ENCODE peak calls at places on chromosomes 5 and 9, in five cellular contexts. One of them, this sample, is unnamed.

GRCh38 chr5:62340979-62341378 is 35.0 kb downstream of the KIF2A start:
- DNase-seq in foreskin fibroblast: no peak
- DNase-seq in GDM1: no peak
- DNase-seq in immature natural killer cell: no peak
- DNase-seq in mesendoderm: no peak
- DNase-seq in this sample: no peak

GRCh38 chr5:218457-219289 is 553 bp downstream of the SDHA start:
- DNase-seq in mesendoderm: peak
- DNase-seq in foreskin fibroblast: no peak
- DNase-seq in immature natural killer cell: peak
- DNase-seq in GDM1: no peak
- DNase-seq in this sample: peak

GRCh38 chr9:136060671-136061371 is 34.3 kb downstream of the NACC2 start:
- DNase-seq in immature natural killer cell: no peak
- DNase-seq in mesendoderm: no peak
- DNase-seq in GDM1: no peak
- DNase-seq in foreskin fibroblast: no peak
- DNase-seq in this sample: no peak

GRCh38 chr9:96085536-96086143 is 210.1 kb downstream of the ERCC6L2 start:
- DNase-seq in immature natural killer cell: no peak
- DNase-seq in GDM1: no peak
- DNase-seq in mesendoderm: no peak
- DNase-seq in foreskin fibroblast: no peak
- DNase-seq in this sample: no peak

GRCh38 chr5:50564079-50564478 is 102.4 kb upstream of the PARP8 start:
- DNase-seq in immature natural killer cell: peak
- DNase-seq in foreskin fibroblast: no peak
- DNase-seq in mesendoderm: no peak
- DNase-seq in GDM1: no peak
- DNase-seq in this sample: no peak

GRCh38 chr5:141846031-141846430 is 32.2 kb downstream of the PCDH1 start:
- DNase-seq in immature natural killer cell: no peak
- DNase-seq in GDM1: no peak
- DNase-seq in mesendoderm: peak
- DNase-seq in foreskin fibroblast: peak
- DNase-seq in this sample: peak

GRCh38 chr9:96429710-96430109 is 11.5 kb upstream of the ZNF367 start:
- DNase-seq in foreskin fibroblast: no peak
- DNase-seq in GDM1: no peak
- DNase-seq in immature natural killer cell: no peak
- DNase-seq in mesendoderm: no peak
- DNase-seq in this sample: no peak

GRCh38 chr9:17611921-17612320 is 33.1 kb downstream of the SH3GL2 start:
- DNase-seq in mesendoderm: no peak
- DNase-seq in foreskin fibroblast: no peak
- DNase-seq in immature natural killer cell: no peak
- DNase-seq in GDM1: no peak
- DNase-seq in this sample: peak

GRCh38 chr5:137142371-137143243 is 356.5 kb downstream of the SPOCK1 start:
- DNase-seq in GDM1: no peak
- DNase-seq in foreskin fibroblast: peak
- DNase-seq in mesendoderm: no peak
- DNase-seq in immature natural killer cell: no peak
- DNase-seq in this sample: peak

GRCh38 chr5:33167541-33167940 is 273.2 kb upstream of the TARS1 start:
- DNase-seq in GDM1: no peak
- DNase-seq in foreskin fibroblast: no peak
- DNase-seq in mesendoderm: no peak
- DNase-seq in immature natural killer cell: no peak
- DNase-seq in this sample: no peak

GRCh38 chr9:129336130-129336528 is 158.1 kb upstream of the IER5L start:
- DNase-seq in immature natural killer cell: no peak
- DNase-seq in foreskin fibroblast: peak
- DNase-seq in GDM1: no peak
- DNase-seq in mesendoderm: peak
- DNase-seq in this sample: peak

GRCh38 chr5:181222630-181223040 is 446 bp upstream of the TRIM41 start:
- DNase-seq in immature natural killer cell: no peak
- DNase-seq in GDM1: no peak
- DNase-seq in foreskin fibroblast: peak
- DNase-seq in mesendoderm: no peak
- DNase-seq in this sample: no peak

GRCh38 chr9:79256691-79257213 is 315.0 kb upstream of the TLE4 start:
- DNase-seq in foreskin fibroblast: peak
- DNase-seq in immature natural killer cell: no peak
- DNase-seq in mesendoderm: no peak
- DNase-seq in GDM1: no peak
- DNase-seq in this sample: peak